ENCODE peak calls at places on chromosomes 12 and 14, in four cellular contexts. One of them, this sample, is unnamed.
A peak's percentile ranks its signal among the peaks of the same experiment; 100 is the strongest.

GRCh38 chr12:53489242-53489915 is 9.9 kb downstream of the MAP3K12 start:
- DNase-seq in PC-3: no peak
- DNase-seq in hepatocyte: no peak
- DNase-seq in K562: no peak
- DNase-seq in this sample: no peak

GRCh38 chr12:91984571-91984970 is 161.1 kb downstream of the BTG1 start:
- DNase-seq in PC-3: peak; percentile 23
- DNase-seq in K562: no peak
- DNase-seq in hepatocyte: no peak
- DNase-seq in this sample: no peak

GRCh38 chr12:127241056-127241830 is 1025.7 kb upstream of the TMEM132C start:
- DNase-seq in hepatocyte: peak; percentile 8
- DNase-seq in K562: no peak
- DNase-seq in PC-3: peak; percentile 64
- DNase-seq in this sample: no peak

GRCh38 chr12:46403732-46404097 is 31.1 kb upstream of the SLC38A2 start:
- DNase-seq in PC-3: no peak
- DNase-seq in hepatocyte: no peak
- DNase-seq in K562: no peak
- DNase-seq in this sample: no peak

GRCh38 chr12:39102474-39103209 is 197.3 kb upstream of the CPNE8 start:
- DNase-seq in hepatocyte: no peak
- DNase-seq in K562: no peak
- DNase-seq in PC-3: peak; percentile 86
- DNase-seq in this sample: no peak

GRCh38 chr14:26286806-26287205 is 311.0 kb downstream of the NOVA1 start:
- DNase-seq in K562: no peak
- DNase-seq in hepatocyte: no peak
- DNase-seq in PC-3: peak; percentile 51
- DNase-seq in this sample: no peak

GRCh38 chr12:128609861-128610260 is 213.9 kb downstream of the SLC15A4 start:
- DNase-seq in PC-3: no peak
- DNase-seq in hepatocyte: no peak
- DNase-seq in K562: no peak
- DNase-seq in this sample: no peak

GRCh38 chr12:127383281-127383680 is 883.7 kb upstream of the TMEM132C start:
- DNase-seq in PC-3: peak; percentile 98
- DNase-seq in K562: no peak
- DNase-seq in hepatocyte: no peak
- DNase-seq in this sample: no peak

GRCh38 chr14:33120341-33120740 is 181.7 kb downstream of the NPAS3 start:
- DNase-seq in K562: no peak
- DNase-seq in hepatocyte: no peak
- DNase-seq in PC-3: peak; percentile 95
- DNase-seq in this sample: no peak

GRCh38 chr12:90166671-90167070 is 458.0 kb upstream of the ATP2B1 start:
- DNase-seq in PC-3: no peak
- DNase-seq in hepatocyte: no peak
- DNase-seq in K562: no peak
- DNase-seq in this sample: no peak

GRCh38 chr14:89270439-89271227 is 146.4 kb downstream of the FOXN3 start:
- DNase-seq in PC-3: no peak
- DNase-seq in hepatocyte: peak; percentile 74
- DNase-seq in K562: no peak
- DNase-seq in this sample: no peak

GRCh38 chr12:55847033-55847432 is 4.3 kb upstream of the MMP19 start:
- DNase-seq in K562: no peak
- DNase-seq in PC-3: no peak
- DNase-seq in hepatocyte: no peak
- DNase-seq in this sample: no peak

GRCh38 chr14:36091096-36091495 is 85.4 kb downstream of the PTCSC3 start:
- DNase-seq in hepatocyte: peak; percentile 82
- DNase-seq in PC-3: peak; percentile 75
- DNase-seq in K562: peak; percentile 5
- DNase-seq in this sample: no peak

GRCh38 chr12:26224657-26225056 is 29.3 kb downstream of the SSPN start:
- DNase-seq in PC-3: no peak
- DNase-seq in K562: no peak
- DNase-seq in hepatocyte: no peak
- DNase-seq in this sample: no peak

GRCh38 chr12:26229910-26230309 is 34.5 kb downstream of the SSPN start:
- DNase-seq in hepatocyte: no peak
- DNase-seq in K562: no peak
- DNase-seq in PC-3: no peak
- DNase-seq in this sample: no peak

GRCh38 chr12:26226629-26227375 is 31.4 kb downstream of the SSPN start:
- DNase-seq in PC-3: peak; percentile 41
- DNase-seq in hepatocyte: peak; percentile 51
- DNase-seq in K562: no peak
- DNase-seq in this sample: no peak

GRCh38 chr12:26226119-26226518 is 30.7 kb downstream of the SSPN start:
- DNase-seq in hepatocyte: no peak
- DNase-seq in PC-3: no peak
- DNase-seq in K562: no peak
- DNase-seq in this sample: no peak

GRCh38 chr12:26227376-26227775 is 32.0 kb downstream of the SSPN start:
- DNase-seq in K562: no peak
- DNase-seq in PC-3: no peak
- DNase-seq in hepatocyte: no peak
- DNase-seq in this sample: no peak
- H3K4me3 ChIP-seq in K562: no peak overlapping the region
- H3K4me3 ChIP-seq in PC-3: peak overlapping the region; percentile 65
- H3K4me3 ChIP-seq in hepatocyte: no peak overlapping the region
- H3K4me3 ChIP-seq in this sample: no peak overlapping the region

GRCh38 chr14:52834440-52834842 is 43.0 kb upstream of the GNPNAT1 start:
- DNase-seq in K562: no peak
- DNase-seq in PC-3: peak; percentile 92
- DNase-seq in hepatocyte: peak; percentile 20
- DNase-seq in this sample: no peak

GRCh38 chr14:52825085-52825484 is 33.7 kb upstream of the GNPNAT1 start:
- DNase-seq in hepatocyte: no peak
- DNase-seq in PC-3: no peak
- DNase-seq in K562: no peak
- DNase-seq in this sample: no peak

GRCh38 chr14:52827426-52827825 is 36.0 kb upstream of the GNPNAT1 start:
- DNase-seq in K562: no peak
- DNase-seq in PC-3: no peak
- DNase-seq in hepatocyte: no peak
- DNase-seq in this sample: no peak

GRCh38 chr14:52833891-52834290 is 42.5 kb upstream of the GNPNAT1 start:
- DNase-seq in K562: no peak
- DNase-seq in hepatocyte: no peak
- DNase-seq in PC-3: no peak
- DNase-seq in this sample: no peak

GRCh38 chr14:52829527-52829926 is 38.1 kb upstream of the GNPNAT1 start:
- DNase-seq in hepatocyte: no peak
- DNase-seq in PC-3: no peak
- DNase-seq in K562: no peak
- DNase-seq in this sample: no peak
- H2AFZ ChIP-seq in hepatocyte: no peak overlapping the region
- H2AFZ ChIP-seq in PC-3: no peak overlapping the region
- H2AFZ ChIP-seq in K562: no peak overlapping the region
- H2AFZ ChIP-seq in this sample: no peak overlapping the region

GRCh38 chr14:96203635-96204034 is 1.0 kb upstream of the BDKRB2 start:
- DNase-seq in hepatocyte: no peak
- DNase-seq in PC-3: no peak
- DNase-seq in K562: no peak
- DNase-seq in this sample: no peak
- H3K4me3 ChIP-seq in hepatocyte: no peak overlapping the region
- H3K4me3 ChIP-seq in PC-3: no peak overlapping the region
- H3K4me3 ChIP-seq in K562: no peak overlapping the region
- H3K4me3 ChIP-seq in this sample: no peak overlapping the region

DNA sequence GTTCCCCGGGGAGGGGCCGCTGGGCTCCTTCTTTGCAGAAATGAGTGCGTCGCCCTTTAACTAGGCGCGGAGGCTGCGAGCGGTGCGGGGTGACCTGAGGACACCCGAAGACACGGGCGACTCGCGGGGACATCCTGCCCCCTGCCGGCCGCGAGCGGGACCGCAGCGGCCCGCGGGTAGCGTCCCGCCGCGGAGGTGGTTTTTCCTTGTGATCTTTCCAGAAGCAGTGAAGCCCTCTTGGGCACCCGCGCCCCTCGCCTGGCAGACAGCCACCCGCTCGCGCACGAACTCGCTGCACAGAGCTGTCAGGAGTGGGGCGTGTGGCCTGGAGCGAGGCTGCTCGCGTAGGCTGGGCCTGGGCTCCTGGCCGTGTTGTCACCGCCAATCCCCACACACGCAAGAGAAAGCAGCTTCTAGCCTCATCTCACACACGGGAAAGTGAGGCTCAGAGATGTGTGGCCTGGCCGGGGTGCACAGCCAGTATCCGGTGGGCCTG is 67.2 kb downstream of the DIO3 start:
- DNase-seq in hepatocyte: peak; percentile 87
- DNase-seq in K562: peak; percentile 81
- DNase-seq in PC-3: peak; percentile 82
- DNase-seq in this sample: peak; percentile 79
- H2AFZ ChIP-seq in hepatocyte: peak overlapping the region; percentile 54
- H2AFZ ChIP-seq in K562: peak overlapping the region; percentile 98
- H2AFZ ChIP-seq in PC-3: peak overlapping the region; percentile 84
- H2AFZ ChIP-seq in this sample: peak overlapping the region; percentile 82

GRCh38 chr14:91400696-91401095 is 16.9 kb downstream of the CCDC88C start:
- DNase-seq in PC-3: peak; percentile 32
- DNase-seq in hepatocyte: no peak
- DNase-seq in K562: no peak
- DNase-seq in this sample: no peak
- H3K4me3 ChIP-seq in PC-3: no peak overlapping the region
- H3K4me3 ChIP-seq in hepatocyte: no peak overlapping the region
- H3K4me3 ChIP-seq in K562: no peak overlapping the region
- H3K4me3 ChIP-seq in this sample: peak overlapping the region; percentile 73

DNA sequence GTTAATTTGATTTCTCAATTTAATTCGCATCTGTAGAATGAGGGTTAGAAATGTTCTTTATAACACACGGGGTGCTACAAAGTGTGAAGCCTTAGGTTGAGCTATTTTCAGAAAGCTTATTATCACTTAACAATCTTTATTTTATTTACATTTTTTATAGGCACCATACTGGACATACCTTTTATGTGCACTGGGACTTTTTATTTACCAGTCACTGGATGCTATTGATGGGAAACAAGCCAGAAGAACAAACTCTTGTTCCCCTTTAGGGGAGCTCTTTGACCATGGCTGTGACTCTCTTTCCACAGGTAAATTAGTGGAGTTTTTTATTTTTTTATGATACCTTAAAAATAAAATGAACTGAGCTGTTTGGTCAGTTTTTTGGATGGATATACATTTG is 16.5 kb downstream of the CHPT1 start:
- DNase-seq in PC-3: no peak
- DNase-seq in K562: no peak
- DNase-seq in hepatocyte: no peak
- DNase-seq in this sample: no peak
- H2AFZ ChIP-seq in PC-3: no peak overlapping the region
- H2AFZ ChIP-seq in K562: no peak overlapping the region
- H2AFZ ChIP-seq in hepatocyte: no peak overlapping the region
- H2AFZ ChIP-seq in this sample: no peak overlapping the region

DNA sequence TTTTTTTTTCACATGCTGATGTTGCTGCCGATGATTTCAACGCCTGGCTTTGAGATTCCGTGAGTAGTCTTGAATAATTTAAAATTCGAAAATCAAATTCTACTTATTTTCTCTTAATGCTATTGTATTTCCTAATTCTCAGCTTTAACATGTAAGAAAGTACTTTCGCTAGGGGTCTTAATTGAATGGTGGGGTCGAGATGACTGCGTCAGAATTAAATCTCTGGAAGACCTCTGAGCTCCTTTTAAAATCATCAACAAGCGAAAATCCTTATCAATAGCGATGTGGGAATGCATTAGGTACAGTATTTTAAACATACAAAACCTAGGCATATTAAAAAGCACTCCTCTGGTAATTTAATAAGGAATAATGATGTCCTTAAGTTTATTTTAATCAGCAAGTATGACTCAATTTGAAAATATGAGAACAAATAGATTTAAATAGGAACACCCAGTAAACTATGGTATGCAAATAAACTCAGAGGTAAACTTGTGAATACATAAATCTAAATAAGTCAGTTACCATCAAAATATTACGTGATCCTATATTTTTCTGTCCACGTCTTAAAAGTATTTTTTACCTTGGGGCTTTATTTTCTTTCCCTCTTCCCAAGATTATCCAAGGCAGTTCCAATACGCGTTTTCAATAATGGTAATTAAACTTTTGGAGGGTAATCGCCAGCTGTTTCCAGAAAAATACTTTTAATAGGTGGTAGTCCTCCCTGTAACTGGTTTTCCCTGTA is 1.4 kb downstream of the FOXA1 start:
- DNase-seq in hepatocyte: no peak
- DNase-seq in K562: no peak
- DNase-seq in PC-3: no peak
- DNase-seq in this sample: no peak
- H3K4me3 ChIP-seq in hepatocyte: peak overlapping the region; percentile 54
- H3K4me3 ChIP-seq in K562: peak overlapping the region; percentile 56
- H3K4me3 ChIP-seq in PC-3: peak overlapping the region; percentile 96
- H3K4me3 ChIP-seq in this sample: no peak overlapping the region